ENCODE peak calls at places on chromosomes 13 and 19, in five cellular contexts. T is stomach, O is transverse colon, E is upper lobe of left lung, Q is H1. F is an unnamed sample.

GRCh38 chr19:48512504-48513288 is 1.1 kb upstream of the LMTK3 start:
- DNase-seq in T (no peak), O (no peak), E (no peak), Q (no peak), F (no peak)

GRCh38 chr13:79767126-79767525 is 286.2 kb downstream of the NDFIP2 start:
- DNase-seq in T (no peak), O (no peak), E (no peak), Q (no peak), F (no peak)

GRCh38 chr13:23621316-23621645 is 51.1 kb downstream of the TNFRSF19 start:
- DNase-seq in T (no peak), O (no peak), E (no peak), Q (no peak), F (no peak)

GRCh38 chr19:48735031-48735615 is 5.3 kb downstream of the RASIP1 start:
- DNase-seq in T (no peak), O (peak), E (peak), Q (no peak), F (no peak)

GRCh38 chr19:38387550-38388309 is at the start of gene GGN:
- DNase-seq in T (peak), O (peak), E (peak), Q (peak), F (peak)

GRCh38 chr19:5407356-5407755 is 47.9 kb upstream of the ZNRF4 start:
- DNase-seq in T (no peak), O (no peak), E (no peak), Q (no peak), F (no peak)

GRCh38 chr13:95937700-95938320 is 115.4 kb downstream of the UGGT2 start:
- DNase-seq in T (no peak), O (no peak), E (no peak), Q (no peak), F (no peak)

GRCh38 chr19:55368701-55369563 is 1.3 kb downstream of the IL11 start:
- DNase-seq in T (no peak), O (no peak), E (no peak), Q (no peak), F (no peak)

GRCh38 chr13:49472186-49472585 is 23.6 kb upstream of the PHF11 start:
- DNase-seq in T (no peak), O (no peak), E (no peak), Q (no peak), F (no peak)

GRCh38 chr13:95118541-95119324 is 182.5 kb downstream of the ABCC4 start:
- DNase-seq in T (no peak), O (no peak), E (no peak), Q (no peak), F (no peak)

GRCh38 chr19:11087870-11088507 is 1.3 kb upstream of the LDLR start:
- DNase-seq in T (no peak), O (no peak), E (no peak), Q (no peak), F (no peak)

GRCh38 chr13:89925107-89925506 is 1422.4 kb upstream of the MIR17HG start:
- DNase-seq in T (no peak), O (no peak), E (no peak), Q (no peak), F (no peak)

GRCh38 chr13:19982447-19983043 is 24.0 kb downstream of the ZMYM2 start:
- DNase-seq in T (no peak), O (no peak), E (no peak), Q (no peak), F (no peak)

GRCh38 chr13:29748097-29748496 is 102.3 kb downstream of the UBL3 start:
- DNase-seq in T (no peak), O (peak), E (no peak), Q (no peak), F (no peak)

GRCh38 chr19:29293736-29294342 is 80.9 kb upstream of the UQCRFS1 start:
- DNase-seq in T (no peak), O (no peak), E (peak), Q (no peak), F (peak)

GRCh38 chr13:76048675-76049396 is 412.7 kb downstream of the LMO7 start:
- DNase-seq in T (no peak), O (no peak), E (no peak), Q (no peak), F (no peak)

GRCh38 chr19:14473073-14473790 is 1.9 kb downstream of the PTGER1 start:
- DNase-seq in T (no peak), O (no peak), E (no peak), Q (no peak), F (no peak)

GRCh38 chr19:1845642-1846041 is 2.6 kb downstream of the REXO1 start:
- DNase-seq in T (no peak), O (no peak), E (no peak), Q (no peak), F (no peak)
- TF ChIP-seq POLR2AphosphoS5 in T (no peak), O (no peak), E (no peak), Q (no peak), F (no peak)

GRCh38 chr19:35309481-35310279 is 17.7 kb downstream of the MAG start:
- DNase-seq in T (no peak), O (no peak), E (peak), Q (no peak), F (peak)
- TF ChIP-seq EP300 in T (no peak), O (no peak), E (no peak), Q (no peak), F (no peak)

GRCh38 chr13:40120781-40121180 is 465.3 kb downstream of the COG6 start:
- DNase-seq in T (no peak), O (no peak), E (no peak), Q (no peak), F (no peak)
- TF ChIP-seq POLR2AphosphoS5 in T (no peak), O (no peak), E (no peak), Q (no peak), F (no peak)

GRCh38 chr19:7521551-7522071 is 813 bp upstream of the MCOLN1 start:
- DNase-seq in T (no peak), O (no peak), E (no peak), Q (no peak), F (no peak)

GRCh38 chr19:7522923-7523667 is 671 bp downstream of the MCOLN1 start:
- DNase-seq in T (no peak), O (no peak), E (no peak), Q (no peak), F (no peak)

GRCh38 chr19:7524523-7524922 is 2.1 kb downstream of the MCOLN1 start:
- DNase-seq in T (no peak), O (no peak), E (no peak), Q (no peak), F (no peak)

GRCh38 chr19:7520131-7521051 is 2.0 kb upstream of the MCOLN1 start:
- DNase-seq in T (no peak), O (no peak), E (no peak), Q (no peak), F (peak)

GRCh38 chr19:7522072-7522922 is at the start of gene MCOLN1:
- DNase-seq in T (peak), O (peak), E (peak), Q (no peak), F (peak)
- TF ChIP-seq EP300 in T (no peak), O (no peak), E (no peak), Q (peak), F (no peak)

GRCh38 chr19:8050274-8051096 is 2.1 kb upstream of the CCL25 start:
- DNase-seq in T (peak), O (peak), E (peak), Q (peak), F (peak)
- TF ChIP-seq POLR2AphosphoS5 in T (no peak), O (no peak), E (no peak), Q (peak), F (no peak)

GRCh38 chr13:30831515-30831914 is 74.6 kb upstream of the MEDAG start:
- DNase-seq in T (no peak), O (no peak), E (no peak), Q (no peak), F (no peak)
- TF ChIP-seq EP300 in T (no peak), O (no peak), E (no peak), Q (no peak), F (no peak)

GRCh38 chr19:42244452-42245220 is 2.2 kb upstream of the GSK3A start:
- DNase-seq in T (peak), O (peak), E (peak), Q (peak), F (peak)
- TF ChIP-seq POLR2AphosphoS5 in T (peak), O (peak), E (peak), Q (no peak), F (peak)